ENCODE peak calls at places on chromosome 22, in four cellular contexts. B, V, Y and W are unnamed samples.

GRCh38 chr22:31748490-31748889 is 1.4 kb downstream of the PRR14L start:
- DNase-seq in B (no peak), V (no peak), Y (no peak), W (peak; percentile 15)

GRCh38 chr22:20131856-20132685 is 467 bp downstream of the ZDHHC8 start:
- DNase-seq in B (no peak), V (peak; percentile 32), Y (peak; percentile 24), W (no peak)

GRCh38 chr22:26484360-26484706 is 656 bp downstream of the SRRD start:
- DNase-seq in B (peak; percentile 23), V (no peak), Y (no peak), W (peak; percentile 15)

GRCh38 chr22:37187891-37188761 is at the start of gene C1QTNF6:
- DNase-seq in B (no peak), V (peak; percentile 37), Y (peak; percentile 39), W (no peak)

GRCh38 chr22:42335839-42336378 is 65.5 kb upstream of the TCF20 start:
- DNase-seq in B (no peak), V (no peak), Y (no peak), W (no peak)

GRCh38 chr22:37043828-37044538 is 7.6 kb upstream of the KCTD17 start:
- DNase-seq in B (peak; percentile 80), V (peak; percentile 74), Y (peak; percentile 90), W (peak; percentile 41)

GRCh38 chr22:48692734-48693376 is 1134.8 kb downstream of the BRD1 start:
- DNase-seq in B (no peak), V (no peak), Y (no peak), W (no peak)

GRCh38 chr22:23226497-23226850 is 46.2 kb downstream of the BCR start:
- DNase-seq in B (no peak), V (no peak), Y (no peak), W (peak; percentile 28)

GRCh38 chr22:32333769-32334639 is 23.7 kb upstream of the RFPL3 start:
- DNase-seq in B (no peak), V (no peak), Y (no peak), W (no peak)

GRCh38 chr22:50302041-50302541 is 5.4 kb downstream of the PLXNB2 start:
- DNase-seq in B (no peak), V (no peak), Y (peak; percentile 49), W (no peak)

GRCh38 chr22:28773461-28773867 is 969 bp downstream of the CCDC117 start:
- DNase-seq in B (no peak), V (no peak), Y (no peak), W (peak; percentile 45)

GRCh38 chr22:44805663-44806062 is 53.3 kb downstream of the ARHGAP8 start:
- DNase-seq in B (no peak), V (peak; percentile 7), Y (no peak), W (no peak)